ENCODE peak calls at places on chromosomes 11 and 22, in six cellular contexts. One of them, this sample, is unnamed.

GRCh38 chr11:100925935-100926334 is 203.7 kb downstream of the PGR start:
- DNase-seq in adrenal gland: no peak
- DNase-seq in HCT116: peak
- DNase-seq in spleen: no peak
- DNase-seq in breast epithelium: no peak
- DNase-seq in body of pancreas: no peak
- DNase-seq in this sample: peak

GRCh38 chr11:92473736-92474135 is 249.1 kb downstream of the FAT3 start:
- DNase-seq in spleen: no peak
- DNase-seq in breast epithelium: no peak
- DNase-seq in body of pancreas: no peak
- DNase-seq in HCT116: no peak
- DNase-seq in adrenal gland: no peak
- DNase-seq in this sample: no peak

GRCh38 chr22:20209761-20210250 is 58.3 kb downstream of the RTN4R start:
- DNase-seq in breast epithelium: no peak
- DNase-seq in body of pancreas: no peak
- DNase-seq in spleen: no peak
- DNase-seq in HCT116: no peak
- DNase-seq in adrenal gland: no peak
- DNase-seq in this sample: no peak

GRCh38 chr11:65700377-65700776 is 11.7 kb upstream of the KAT5 start:
- DNase-seq in spleen: no peak
- DNase-seq in breast epithelium: no peak
- DNase-seq in body of pancreas: no peak
- DNase-seq in adrenal gland: peak
- DNase-seq in HCT116: no peak
- DNase-seq in this sample: no peak

GRCh38 chr22:40044870-40045834 is 50.4 kb downstream of the FAM83F start:
- DNase-seq in adrenal gland: peak
- DNase-seq in body of pancreas: peak
- DNase-seq in spleen: peak
- DNase-seq in HCT116: no peak
- DNase-seq in breast epithelium: no peak
- DNase-seq in this sample: peak

GRCh38 chr11:14358729-14359439 is at the start of gene RRAS2:
- DNase-seq in HCT116: peak
- DNase-seq in body of pancreas: peak
- DNase-seq in adrenal gland: peak
- DNase-seq in spleen: peak
- DNase-seq in breast epithelium: peak
- DNase-seq in this sample: peak

GRCh38 chr11:73981051-73981805 is 1.4 kb downstream of the UCP2 start:
- DNase-seq in adrenal gland: no peak
- DNase-seq in spleen: peak
- DNase-seq in HCT116: no peak
- DNase-seq in body of pancreas: no peak
- DNase-seq in breast epithelium: no peak
- DNase-seq in this sample: peak

GRCh38 chr22:32754413-32755041 is 47.0 kb upstream of the TIMP3 start:
- DNase-seq in HCT116: no peak
- DNase-seq in spleen: no peak
- DNase-seq in adrenal gland: no peak
- DNase-seq in body of pancreas: peak
- DNase-seq in breast epithelium: no peak
- DNase-seq in this sample: no peak

GRCh38 chr11:12806113-12806512 is 131.9 kb downstream of the TEAD1 start:
- DNase-seq in spleen: no peak
- DNase-seq in HCT116: no peak
- DNase-seq in body of pancreas: no peak
- DNase-seq in breast epithelium: no peak
- DNase-seq in adrenal gland: no peak
- DNase-seq in this sample: no peak

GRCh38 chr22:38718414-38718813 is 12.7 kb downstream of the GTPBP1 start:
- DNase-seq in body of pancreas: peak
- DNase-seq in HCT116: peak
- DNase-seq in spleen: no peak
- DNase-seq in adrenal gland: peak
- DNase-seq in breast epithelium: peak
- DNase-seq in this sample: no peak

GRCh38 chr11:40306938-40307548 is 1152.4 kb downstream of the LRRC4C start:
- DNase-seq in breast epithelium: no peak
- DNase-seq in body of pancreas: no peak
- DNase-seq in adrenal gland: peak
- DNase-seq in HCT116: no peak
- DNase-seq in spleen: no peak
- DNase-seq in this sample: peak

DNA sequence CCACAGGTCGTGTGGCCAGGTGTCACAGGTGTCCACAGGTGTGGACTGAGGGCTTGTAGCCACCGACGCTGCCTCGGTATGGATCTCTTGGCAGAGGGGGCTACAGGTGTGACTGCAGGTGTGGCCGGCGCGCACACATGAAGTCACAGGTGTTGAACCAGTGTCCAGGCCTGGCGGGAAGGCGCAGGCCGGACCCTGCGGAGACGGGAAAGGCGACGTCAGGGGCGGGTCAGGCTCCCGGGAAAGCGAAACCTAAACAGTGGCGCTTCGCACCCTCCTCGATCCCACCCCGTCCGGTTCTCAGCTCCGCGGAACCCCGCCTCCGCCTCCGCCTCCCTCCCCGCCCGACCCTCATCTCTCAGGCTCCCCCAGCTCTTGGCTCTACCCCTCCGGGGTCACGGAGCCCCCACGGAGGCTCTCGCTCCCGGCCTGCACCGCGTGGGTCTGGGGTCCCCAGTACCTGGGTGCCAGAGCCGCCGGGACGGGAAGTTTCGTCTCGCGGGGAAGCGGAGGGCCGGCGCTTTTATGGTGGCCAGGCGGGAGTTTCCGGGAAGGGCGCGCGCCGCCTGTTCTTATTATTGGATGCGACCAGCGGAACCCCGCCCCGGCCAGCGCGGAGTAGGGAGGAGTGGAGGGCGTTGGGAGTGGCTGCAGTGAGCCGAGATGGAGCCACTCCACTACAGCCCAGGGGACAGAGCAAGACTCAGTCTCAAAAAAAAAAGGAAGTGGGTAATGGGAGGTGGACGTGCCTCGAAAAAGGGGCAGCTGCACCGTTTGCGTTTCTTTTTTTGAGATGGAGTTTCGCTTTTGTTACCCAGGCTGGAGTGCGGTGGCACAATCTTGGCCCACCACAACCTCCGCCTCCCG is at the start of gene IRF7:
- DNase-seq in body of pancreas: peak
- DNase-seq in adrenal gland: peak
- DNase-seq in breast epithelium: peak
- DNase-seq in HCT116: peak
- DNase-seq in spleen: peak
- DNase-seq in this sample: peak
- TF ChIP-seq POLR2A in body of pancreas: peak
- TF ChIP-seq POLR2A in adrenal gland: peak
- TF ChIP-seq POLR2A in breast epithelium: peak
- TF ChIP-seq POLR2A in HCT116: peak
- TF ChIP-seq POLR2A in spleen: peak
- TF ChIP-seq POLR2A in this sample: peak

GRCh38 chr11:72001834-72002591 is 3.3 kb downstream of the IL18BP start:
- DNase-seq in breast epithelium: no peak
- DNase-seq in spleen: no peak
- DNase-seq in body of pancreas: no peak
- DNase-seq in adrenal gland: no peak
- DNase-seq in HCT116: no peak
- DNase-seq in this sample: no peak
- TF ChIP-seq POLR2A in breast epithelium: no peak
- TF ChIP-seq POLR2A in spleen: no peak
- TF ChIP-seq POLR2A in body of pancreas: no peak
- TF ChIP-seq POLR2A in adrenal gland: no peak
- TF ChIP-seq POLR2A in HCT116: no peak
- TF ChIP-seq POLR2A in this sample: no peak

GRCh38 chr11:70205766-70206165 is 2.7 kb downstream of the FADD start:
- DNase-seq in HCT116: no peak
- DNase-seq in spleen: peak
- DNase-seq in breast epithelium: no peak
- DNase-seq in adrenal gland: no peak
- DNase-seq in body of pancreas: no peak
- DNase-seq in this sample: no peak
- TF ChIP-seq POLR2A in HCT116: no peak
- TF ChIP-seq POLR2A in spleen: no peak
- TF ChIP-seq POLR2A in breast epithelium: no peak
- TF ChIP-seq POLR2A in adrenal gland: no peak
- TF ChIP-seq POLR2A in body of pancreas: no peak
- TF ChIP-seq POLR2A in this sample: no peak

GRCh38 chr22:43182118-43182517 is 4.8 kb downstream of the TTLL12 start:
- DNase-seq in body of pancreas: no peak
- DNase-seq in adrenal gland: no peak
- DNase-seq in spleen: no peak
- DNase-seq in breast epithelium: no peak
- DNase-seq in HCT116: no peak
- DNase-seq in this sample: no peak
- TF ChIP-seq POLR2A in body of pancreas: no peak
- TF ChIP-seq POLR2A in adrenal gland: no peak
- TF ChIP-seq POLR2A in spleen: no peak
- TF ChIP-seq POLR2A in breast epithelium: no peak
- TF ChIP-seq POLR2A in HCT116: no peak
- TF ChIP-seq POLR2A in this sample: no peak